ENCODE peak calls at places on chromosomes 12 and 14, in nine cellular contexts. Z, C, Y, S, T, A, B, D and F are unnamed samples.

GRCh38 chr12:59086124-59086523 is 165.8 kb upstream of the LRIG3 start:
- DNase-seq in Z (no peak), C (no peak), Y (no peak), S (no peak), T (no peak), A (no peak), B (no peak), D (no peak), F (no peak)

GRCh38 chr14:78848234-78848820 is 678.2 kb downstream of the NRXN3 start:
- DNase-seq in Z (no peak), C (no peak), Y (no peak), S (peak), T (peak), A (no peak), B (no peak), D (peak), F (no peak)

GRCh38 chr12:124620606-124621295 is 53.3 kb upstream of the NCOR2 start:
- DNase-seq in Z (no peak), C (no peak), Y (no peak), S (no peak), T (no peak), A (no peak), B (no peak), D (no peak), F (no peak)

GRCh38 chr12:95633671-95634465 is 82.6 kb upstream of the USP44 start:
- DNase-seq in Z (no peak), C (no peak), Y (no peak), S (no peak), T (no peak), A (no peak), B (no peak), D (peak), F (no peak)

GRCh38 chr12:115343601-115344000 is 659.6 kb upstream of the TBX3 start:
- DNase-seq in Z (no peak), C (no peak), Y (no peak), S (no peak), T (no peak), A (no peak), B (no peak), D (no peak), F (no peak)

GRCh38 chr12:132211811-132212210 is 67.6 kb downstream of the NOC4L start:
- DNase-seq in Z (no peak), C (no peak), Y (no peak), S (no peak), T (no peak), A (no peak), B (no peak), D (no peak), F (no peak)

GRCh38 chr12:44750468-44750867 is 125.6 kb downstream of the NELL2 start:
- DNase-seq in Z (no peak), C (no peak), Y (no peak), S (no peak), T (no peak), A (no peak), B (no peak), D (no peak), F (no peak)

GRCh38 chr14:98953544-98954346 is 318.3 kb downstream of the BCL11B start:
- DNase-seq in Z (no peak), C (no peak), Y (no peak), S (no peak), T (peak), A (no peak), B (no peak), D (peak), F (peak)

GRCh38 chr14:100709956-100710284 is 16.8 kb upstream of the DLK1 start:
- DNase-seq in Z (no peak), C (no peak), Y (no peak), S (no peak), T (no peak), A (no peak), B (no peak), D (no peak), F (no peak)

GRCh38 chr12:128114485-128114884 is 152.5 kb upstream of the TMEM132C start:
- DNase-seq in Z (no peak), C (no peak), Y (no peak), S (no peak), T (no peak), A (no peak), B (no peak), D (no peak), F (no peak)

GRCh38 chr12:128109236-128109635 is 157.7 kb upstream of the TMEM132C start:
- DNase-seq in Z (no peak), C (no peak), Y (no peak), S (no peak), T (peak), A (no peak), B (no peak), D (no peak), F (no peak)

GRCh38 chr12:128109636-128110035 is 157.3 kb upstream of the TMEM132C start:
- DNase-seq in Z (no peak), C (no peak), Y (no peak), S (no peak), T (peak), A (no peak), B (no peak), D (no peak), F (no peak)

GRCh38 chr12:128111951-128112350 is 155.0 kb upstream of the TMEM132C start:
- DNase-seq in Z (no peak), C (no peak), Y (no peak), S (peak), T (peak), A (no peak), B (no peak), D (no peak), F (no peak)

GRCh38 chr12:128111333-128111732 is 155.6 kb upstream of the TMEM132C start:
- DNase-seq in Z (no peak), C (no peak), Y (no peak), S (no peak), T (peak), A (no peak), B (no peak), D (no peak), F (no peak)
- TF ChIP-seq CTCF in Z (no peak), C (no peak), Y (no peak), S (no peak), T (no peak), A (no peak), B (no peak), D (no peak), F (no peak)

DNA sequence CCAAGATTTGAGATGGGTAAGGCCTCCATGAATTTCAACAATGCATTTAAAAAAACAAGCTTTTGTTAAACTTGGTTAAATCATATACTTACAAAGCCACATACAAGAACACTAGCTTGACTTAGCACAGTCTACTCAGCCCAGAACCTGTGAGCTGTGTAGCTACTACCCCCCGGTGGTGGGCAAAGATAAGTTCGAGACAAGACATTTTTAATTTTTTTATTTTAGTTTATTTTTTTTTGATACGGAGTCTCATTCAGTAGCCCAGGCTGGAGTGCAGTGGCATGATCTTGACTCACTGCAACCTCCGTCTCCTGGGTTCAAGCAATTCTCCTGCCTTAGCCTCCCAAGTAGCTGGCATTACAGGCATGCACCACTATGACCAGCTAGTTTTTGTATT is 3.7 kb upstream of the NECAP1 start:
- DNase-seq in Z (no peak), C (no peak), Y (no peak), S (peak), T (peak), A (peak), B (peak), D (peak), F (no peak)
- TF ChIP-seq CTCF in Z (no peak), C (peak), Y (peak), S (peak), T (peak), A (peak), B (peak), D (peak), F (peak)

GRCh38 chr12:48106574-48107251 is 834 bp upstream of the SENP1 start:
- DNase-seq in Z (no peak), C (no peak), Y (no peak), S (no peak), T (no peak), A (no peak), B (no peak), D (no peak), F (no peak)

GRCh38 chr12:48104531-48104930 is 1.3 kb downstream of the SENP1 start:
- DNase-seq in Z (no peak), C (no peak), Y (no peak), S (peak), T (no peak), A (no peak), B (no peak), D (no peak), F (no peak)

GRCh38 chr12:48107252-48107613 is 1.4 kb upstream of the SENP1 start:
- DNase-seq in Z (no peak), C (no peak), Y (no peak), S (no peak), T (no peak), A (no peak), B (no peak), D (no peak), F (no peak)

GRCh38 chr12:48105321-48105866 is 485 bp downstream of the SENP1 start:
- DNase-seq in Z (peak), C (no peak), Y (no peak), S (peak), T (no peak), A (no peak), B (peak), D (no peak), F (peak)

GRCh38 chr12:48105867-48106563 is at the start of gene SENP1:
- DNase-seq in Z (peak), C (peak), Y (peak), S (peak), T (peak), A (peak), B (peak), D (peak), F (peak)
- TF ChIP-seq CTCF in Z (no peak), C (peak), Y (peak), S (no peak), T (peak), A (no peak), B (peak), D (peak), F (no peak)

DNA sequence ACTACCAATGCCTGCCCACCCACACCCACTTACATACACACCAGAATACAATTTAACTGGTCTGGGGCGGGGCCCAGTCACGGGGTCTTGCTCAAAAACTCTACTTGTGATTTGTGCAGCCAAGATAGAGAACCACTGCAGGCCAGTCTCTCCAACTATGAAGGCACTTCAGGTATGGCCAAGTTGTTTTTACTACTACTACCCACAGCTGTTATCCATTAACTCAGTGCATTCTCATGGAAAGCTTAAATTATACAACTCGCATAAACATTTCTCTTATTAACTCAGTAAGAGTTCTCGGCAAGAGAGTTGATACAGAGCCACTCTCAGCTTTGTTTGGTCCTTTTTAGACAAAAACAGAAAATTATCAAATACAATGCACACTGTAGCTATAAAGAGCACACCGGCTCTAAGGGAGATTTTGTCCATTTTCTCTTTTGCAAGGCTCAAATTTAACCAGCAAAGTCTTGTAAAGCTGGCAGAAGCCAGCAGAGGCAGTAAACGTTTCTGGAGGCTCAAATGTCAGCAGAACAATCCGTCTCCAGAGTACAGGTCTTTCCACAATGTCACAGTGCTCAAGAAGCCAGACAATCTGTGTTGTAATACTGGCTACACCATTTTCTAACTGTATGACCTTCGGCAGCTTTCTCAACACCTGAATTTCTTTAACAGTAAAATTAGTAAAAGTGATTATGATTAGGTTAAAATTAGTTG is 85.9 kb downstream of the PTGER2 start:
- DNase-seq in Z (no peak), C (no peak), Y (no peak), S (peak), T (no peak), A (no peak), B (no peak), D (peak), F (no peak)
- TF ChIP-seq CTCF in Z (no peak), C (no peak), Y (no peak), S (peak), T (peak), A (peak), B (no peak), D (no peak), F (peak)

DNA sequence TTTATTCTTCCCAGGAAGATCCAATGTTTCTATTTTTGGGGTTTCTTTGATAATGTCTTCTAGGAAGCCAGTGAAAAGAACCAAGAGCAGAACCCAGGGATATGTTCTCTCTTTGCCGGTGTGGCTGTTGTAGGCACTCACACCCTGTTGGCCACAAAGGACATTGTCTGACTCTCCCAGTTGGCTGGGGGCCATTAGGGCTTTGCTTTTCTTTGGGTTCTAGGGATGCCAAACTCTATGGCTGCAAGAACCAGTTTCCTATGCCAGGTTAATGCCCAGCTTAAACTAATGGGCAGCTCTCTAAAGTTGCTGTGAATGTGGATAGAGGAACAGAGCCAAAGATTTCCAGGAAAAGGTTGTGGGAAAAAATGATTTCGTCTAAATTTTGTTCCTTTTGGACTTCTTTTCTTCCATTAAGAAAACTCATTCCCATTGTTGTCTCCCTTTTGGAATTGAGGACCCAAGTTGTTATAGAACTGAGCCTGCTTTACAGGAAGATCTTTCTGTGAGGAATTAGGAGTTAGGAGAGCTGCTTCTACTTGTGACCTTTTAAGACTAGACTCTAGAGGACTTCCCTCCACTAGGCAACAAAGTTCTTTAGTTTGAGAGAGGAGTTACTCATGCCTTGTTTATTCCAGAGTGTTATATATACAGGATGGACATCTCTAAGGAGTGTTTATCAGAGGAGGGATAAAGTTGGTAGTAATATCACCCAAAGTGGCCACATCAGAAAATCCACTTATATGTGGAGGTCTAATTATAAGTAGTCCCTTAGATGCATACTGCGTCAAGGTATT is 13.1 kb downstream of the COPZ1 start:
- DNase-seq in Z (no peak), C (no peak), Y (no peak), S (no peak), T (no peak), A (no peak), B (no peak), D (no peak), F (no peak)
- TF ChIP-seq CTCF in Z (no peak), C (no peak), Y (no peak), S (no peak), T (no peak), A (no peak), B (no peak), D (no peak), F (no peak)

GRCh38 chr12:110657747-110658146 is 31.2 kb downstream of the HVCN1 start:
- DNase-seq in Z (no peak), C (no peak), Y (no peak), S (no peak), T (no peak), A (no peak), B (no peak), D (no peak), F (no peak)
- TF ChIP-seq CTCF in Z (no peak), C (no peak), Y (no peak), S (no peak), T (no peak), A (no peak), B (no peak), D (no peak), F (no peak)

DNA sequence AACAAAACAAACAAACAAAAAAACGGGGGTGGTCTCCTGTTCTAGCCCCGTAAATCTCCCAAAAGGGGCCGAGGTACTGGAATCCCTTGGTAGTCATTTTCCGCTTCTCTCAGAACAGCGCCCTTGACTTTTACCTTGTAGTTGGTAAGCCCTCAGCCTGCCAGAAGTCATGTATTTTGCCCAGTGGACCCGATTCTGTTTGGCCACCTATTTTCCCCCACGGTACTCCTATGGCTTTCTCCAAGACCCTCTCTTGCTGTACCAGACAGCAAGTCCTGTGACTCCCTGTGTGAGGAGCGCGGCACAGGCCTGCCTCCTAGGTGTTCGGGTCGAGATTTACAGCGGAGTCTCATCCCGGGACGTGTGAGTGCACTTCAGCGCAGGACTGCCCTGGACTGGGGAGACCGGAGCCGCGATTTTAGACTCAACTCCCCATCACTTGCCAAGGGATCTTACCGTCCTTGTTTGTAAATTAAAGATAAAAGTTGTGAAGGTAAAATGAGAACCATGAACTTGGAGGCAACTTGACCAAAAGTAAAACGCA is 1.1 kb upstream of the MBD6 start:
- DNase-seq in Z (peak), C (no peak), Y (peak), S (no peak), T (peak), A (no peak), B (no peak), D (peak), F (no peak)
- TF ChIP-seq CTCF in Z (no peak), C (peak), Y (no peak), S (no peak), T (peak), A (no peak), B (no peak), D (no peak), F (no peak)